ENCODE peak calls at places on chromosome 14, in eight cellular contexts. F, P, S, I, J, H, K and C are unnamed samples.

GRCh38 chr14:53304726-53305381 is 151.7 kb upstream of the DDHD1 start:
- DNase-seq in H (no peak), P (no peak), I (no peak), J (no peak), F (no peak), K (no peak), S (no peak), C (no peak)

GRCh38 chr14:99745307-99745951 is 47.8 kb upstream of the EML1 start:
- DNase-seq in H (no peak), K (peak), P (no peak), I (no peak), F (no peak), J (peak), S (no peak), C (no peak)

GRCh38 chr14:77270361-77271112 is 469 bp downstream of the NGB start:
- DNase-seq in I (no peak), H (no peak), S (no peak), F (no peak), P (no peak), J (no peak), K (no peak), C (no peak)

GRCh38 chr14:61483477-61483876 is 162.1 kb downstream of the PRKCH start:
- DNase-seq in I (no peak), F (no peak), J (no peak), K (no peak), P (no peak), H (no peak), S (no peak), C (no peak)

GRCh38 chr14:80798878-80799277 is 142.7 kb downstream of the CEP128 start:
- DNase-seq in S (no peak), F (no peak), P (no peak), H (no peak), I (no peak), J (no peak), K (no peak), C (no peak)

GRCh38 chr14:50387543-50387942 is 9.1 kb downstream of the CDKL1 start:
- DNase-seq in P (no peak), K (no peak), H (no peak), J (no peak), I (no peak), S (no peak), F (no peak), C (no peak)

GRCh38 chr14:26389646-26390508 is 208.0 kb downstream of the NOVA1 start:
- DNase-seq in I (no peak), J (no peak), H (no peak), S (no peak), K (no peak), P (no peak), F (no peak), C (no peak)

GRCh38 chr14:32255855-32256254 is 52.8 kb upstream of the RNU6-8 start:
- DNase-seq in F (no peak), P (no peak), I (no peak), S (no peak), H (no peak), K (no peak), J (no peak), C (no peak)

GRCh38 chr14:90140956-90141316 is 79.1 kb downstream of the KCNK13 start:
- DNase-seq in H (no peak), S (no peak), I (no peak), P (no peak), F (no peak), J (no peak), K (no peak), C (no peak)

GRCh38 chr14:34562776-34563150 is 23.3 kb upstream of the EAPP start:
- DNase-seq in P (no peak), H (no peak), I (no peak), F (no peak), S (no peak), J (peak), K (no peak), C (no peak)

GRCh38 chr14:73014105-73014504 is 12.8 kb downstream of the ZFYVE1 start:
- DNase-seq in S (no peak), P (no peak), I (no peak), H (no peak), J (no peak), F (no peak), K (no peak), C (no peak)

GRCh38 chr14:96727490-96727889 is 69.7 kb upstream of the VRK1 start:
- DNase-seq in S (no peak), K (no peak), H (no peak), J (no peak), F (no peak), P (no peak), I (no peak), C (no peak)

GRCh38 chr14:64298773-64299172 is 4.6 kb upstream of the ESR2 start:
- DNase-seq in F (no peak), I (no peak), S (no peak), P (no peak), H (no peak), J (no peak), K (no peak), C (no peak)

GRCh38 chr14:76698191-76698590 is 63.1 kb upstream of the VASH1 start:
- DNase-seq in J (no peak), H (no peak), S (no peak), F (no peak), K (no peak), P (no peak), I (no peak), C (no peak)

GRCh38 chr14:67187826-67188225 is 1.4 kb upstream of the GARIN2 start:
- DNase-seq in J (no peak), P (no peak), F (no peak), S (no peak), I (no peak), K (no peak), H (no peak), C (peak)

GRCh38 chr14:54567634-54568561 is 970 bp downstream of the SAMD4A start:
- DNase-seq in S (peak), I (peak), J (peak), H (peak), P (peak), F (peak), K (peak), C (peak)

GRCh38 chr14:22872833-22873520 is 1.4 kb downstream of the LRP10 start:
- DNase-seq in K (no peak), F (no peak), P (no peak), H (no peak), S (no peak), J (peak), I (no peak), C (no peak)

GRCh38 chr14:104286086-104286485 is 147.7 kb downstream of the KIF26A start:
- DNase-seq in P (no peak), H (no peak), F (no peak), I (no peak), J (peak), S (no peak), K (peak), C (no peak)

GRCh38 chr14:21768116-21768874 is 94.7 kb upstream of the OR4E1 start:
- DNase-seq in F (no peak), P (peak), S (no peak), I (peak), J (no peak), H (no peak), K (no peak), C (peak)

GRCh38 chr14:105562713-105563346 is 36.4 kb downstream of the TMEM121 start:
- DNase-seq in H (no peak), S (no peak), K (no peak), P (no peak), F (no peak), J (no peak), I (no peak), C (no peak)

GRCh38 chr14:29521526-29522137 is 406.0 kb downstream of the PRKD1 start:
- DNase-seq in S (no peak), P (peak), J (no peak), F (no peak), H (no peak), K (no peak), I (peak), C (peak)

GRCh38 chr14:24132061-24132685 is 1.7 kb downstream of the FITM1 start:
- DNase-seq in S (no peak), H (no peak), K (peak), J (no peak), I (no peak), P (no peak), F (peak), C (no peak)

GRCh38 chr14:101706509-101707284 is 54.8 kb upstream of the PPP2R5C start:
- DNase-seq in S (no peak), H (no peak), P (no peak), I (no peak), K (peak), F (no peak), J (no peak), C (no peak)

GRCh38 chr14:104717137-104717536 is 6.9 kb upstream of the ADSS1 start:
- DNase-seq in J (no peak), I (no peak), F (no peak), K (no peak), P (no peak), S (no peak), H (no peak), C (no peak)

GRCh38 chr14:30610719-30611388 is 11.3 kb upstream of the SCFD1 start:
- DNase-seq in I (no peak), H (no peak), K (peak), S (no peak), F (peak), P (peak), J (peak), C (peak)

GRCh38 chr14:106738075-106738474 is 1211.7 kb downstream of the TMEM121 start:
- DNase-seq in S (no peak), H (no peak), F (no peak), P (no peak), I (no peak), J (no peak), K (no peak), C (no peak)

GRCh38 chr14:22561661-22562579 is 27.1 kb downstream of the DAD1 start:
- DNase-seq in H (no peak), F (no peak), S (no peak), J (peak), P (no peak), K (no peak), I (no peak), C (no peak)

GRCh38 chr14:92546347-92547053 is 32.9 kb downstream of the RIN3 start:
- DNase-seq in S (no peak), P (no peak), I (no peak), H (no peak), F (no peak), K (no peak), J (no peak), C (no peak)

GRCh38 chr14:103085106-103086091 is 1.4 kb downstream of the LBHD2 start:
- DNase-seq in H (no peak), F (peak), P (no peak), S (no peak), I (no peak), K (peak), J (no peak), C (no peak)

GRCh38 chr14:99686557-99687283 is 2.6 kb downstream of the CYP46A1 start:
- DNase-seq in K (no peak), J (no peak), S (no peak), I (no peak), P (no peak), F (no peak), H (no peak), C (no peak)

GRCh38 chr14:56514663-56515371 is 64.8 kb upstream of the TMEM260 start:
- DNase-seq in I (no peak), S (no peak), P (no peak), H (no peak), J (no peak), F (no peak), K (no peak), C (peak)

GRCh38 chr14:23930742-23931141 is 22.8 kb upstream of the DHRS4 start:
- DNase-seq in K (peak), S (no peak), J (no peak), I (no peak), H (no peak), P (no peak), F (no peak), C (no peak)